ENCODE peak calls at places on chromosomes 16 and 17, in ten cellular contexts. S, K, L, U, I, E, O, V, X and M are unnamed samples.

GRCh38 chr17:75645889-75646625 is 12.8 kb downstream of the SMIM5 start:
- DNase-seq in L (no peak), U (peak; percentile 88), S (no peak), V (no peak), K (no peak), I (no peak), O (no peak), X (peak; percentile 89), E (no peak), M (no peak)

GRCh38 chr16:8908779-8909468 is 26.8 kb downstream of the LITAFD start:
- DNase-seq in L (no peak), U (no peak), O (no peak), E (no peak), V (no peak), S (no peak), X (no peak), K (no peak), I (no peak), M (no peak)

GRCh38 chr16:1105888-1106620 is 10.0 kb upstream of the C1QTNF8 start:
- DNase-seq in E (no peak), I (no peak), K (no peak), V (peak; percentile 90), X (peak; percentile 59), U (peak; percentile 80), S (peak; percentile 42), O (peak; percentile 83), L (peak; percentile 28), M (no peak)

GRCh38 chr17:71229036-71229435 is 891.8 kb upstream of the SOX9 start:
- DNase-seq in I (no peak), V (no peak), K (no peak), O (no peak), E (no peak), U (no peak), L (peak; percentile 2), S (peak; percentile 45), X (no peak), M (no peak)

GRCh38 chr16:74778646-74779045 is 4.0 kb upstream of the FA2H start:
- DNase-seq in V (no peak), U (no peak), I (peak; percentile 89), X (peak; percentile 76), O (no peak), L (no peak), S (no peak), K (no peak), E (no peak), M (no peak)

GRCh38 chr17:75036643-75037268 is 10.0 kb downstream of the ATP5PD start:
- DNase-seq in I (peak; percentile 96), E (peak; percentile 95), K (peak; percentile 97), U (peak; percentile 72), X (peak; percentile 90), O (peak; percentile 83), V (peak; percentile 11), L (peak; percentile 82), S (peak; percentile 95), M (no peak)

GRCh38 chr17:15928286-15928785 is 16.6 kb upstream of the ADORA2B start:
- DNase-seq in I (no peak), V (no peak), X (no peak), K (no peak), E (no peak), S (no peak), L (no peak), U (no peak), O (no peak), M (no peak)

GRCh38 chr16:20904507-20905079 is 4.0 kb downstream of the LYRM1 start:
- DNase-seq in V (no peak), S (peak; percentile 59), I (no peak), O (no peak), X (no peak), K (no peak), L (peak; percentile 82), E (peak; percentile 73), U (no peak), M (no peak)

GRCh38 chr16:50427107-50427506 is 58.3 kb upstream of the BRD7 start:
- DNase-seq in I (peak; percentile 70), E (no peak), L (no peak), O (no peak), X (no peak), U (no peak), S (no peak), K (peak; percentile 28), V (no peak), M (no peak)
- H3K4me3 ChIP-seq in I (no peak overlapping the region), E (no peak overlapping the region), L (no peak overlapping the region), O (no peak overlapping the region), X (no peak overlapping the region), U (no peak overlapping the region), S (no peak overlapping the region), K (no peak overlapping the region), V (no peak overlapping the region), M (no peak overlapping the region)

GRCh38 chr16:67613808-67614207 is 31.1 kb upstream of the CARMIL2 start:
- DNase-seq in K (no peak), U (no peak), O (peak; percentile 17), L (no peak), S (no peak), V (no peak), E (no peak), I (no peak), X (no peak), M (no peak)
- TF ChIP-seq CTCF in K (no peak), U (no peak), O (peak; percentile 46), L (no peak), S (no peak), V (no peak), E (peak; percentile 45), I (no peak), X (no peak), M (peak; percentile 10)

DNA sequence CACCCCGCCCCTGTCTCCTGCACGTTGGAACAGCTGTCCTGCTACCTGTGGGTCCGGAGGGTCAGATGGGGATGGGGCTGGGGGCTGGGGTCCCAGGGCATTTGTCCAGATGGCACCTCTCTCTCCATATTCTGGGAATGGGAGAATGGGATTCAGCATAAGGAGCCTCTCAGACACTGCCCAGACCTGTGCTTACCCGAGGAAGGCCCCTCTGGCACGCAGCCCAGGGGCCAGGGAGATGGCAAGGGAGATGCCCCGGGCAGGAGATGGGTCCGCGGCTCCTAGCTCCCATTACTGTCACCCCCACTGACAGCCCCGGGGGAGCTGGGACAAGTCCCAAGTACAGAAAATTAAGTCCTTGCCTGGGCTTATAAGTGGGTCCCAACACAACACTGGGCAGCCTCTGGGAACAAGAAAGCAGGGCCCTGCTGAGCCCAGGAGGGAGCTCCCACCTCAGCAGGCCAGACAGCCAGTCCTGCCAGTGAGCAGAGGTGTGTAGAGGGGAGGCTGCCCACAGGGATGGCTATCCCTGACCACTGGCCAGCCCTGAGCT is 1.8 kb downstream of the VASN start:
- DNase-seq in E (no peak), X (no peak), L (no peak), O (no peak), I (no peak), U (no peak), V (no peak), S (no peak), K (no peak), M (no peak)
- H3K4me3 ChIP-seq in E (no peak overlapping the region), X (no peak overlapping the region), L (peak overlapping the region; percentile 99), O (peak overlapping the region; percentile 68), I (peak overlapping the region; percentile 69), U (peak overlapping the region; percentile 66), V (peak overlapping the region; percentile 75), S (peak overlapping the region; percentile 84), K (peak overlapping the region; percentile 59), M (peak overlapping the region; percentile 84)

GRCh38 chr17:46063239-46063638 is 64.2 kb downstream of the STH start:
- DNase-seq in E (peak; percentile 66), V (no peak), O (peak; percentile 8), S (peak; percentile 45), K (no peak), I (no peak), U (no peak), L (peak; percentile 89), X (no peak), M (no peak)

GRCh38 chr17:46060461-46060860 is 61.4 kb downstream of the STH start:
- DNase-seq in I (no peak), E (no peak), O (no peak), S (no peak), K (no peak), X (no peak), L (no peak), U (no peak), V (no peak), M (no peak)

GRCh38 chr17:46064460-46064859 is 65.4 kb downstream of the STH start:
- DNase-seq in L (no peak), K (no peak), I (no peak), V (no peak), X (no peak), U (no peak), E (no peak), O (no peak), S (no peak), M (no peak)

GRCh38 chr17:46059457-46059856 is 60.4 kb downstream of the STH start:
- DNase-seq in I (no peak), U (no peak), L (no peak), S (no peak), K (no peak), V (no peak), O (no peak), E (no peak), X (no peak), M (no peak)

DNA sequence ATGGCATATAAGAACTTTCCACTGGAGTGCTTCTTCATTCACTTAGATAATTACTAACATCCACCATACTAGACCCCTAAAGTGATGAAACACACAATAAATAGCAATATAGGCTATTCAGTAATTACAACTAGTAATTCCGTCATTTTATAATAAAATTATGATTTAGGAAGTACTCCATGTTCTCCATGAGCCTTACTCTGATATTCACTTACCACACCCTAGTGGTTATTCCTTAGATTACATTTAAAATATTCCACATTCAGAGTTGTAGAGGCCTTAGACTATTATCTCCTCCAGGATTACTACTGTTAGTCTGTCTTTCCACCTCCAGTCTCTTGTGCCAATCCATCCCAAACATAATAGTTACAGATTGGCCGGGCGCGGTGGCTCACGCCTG is 62.4 kb downstream of the STH start:
- DNase-seq in E (no peak), U (no peak), X (no peak), K (no peak), L (no peak), V (no peak), I (no peak), S (peak; percentile 31), O (peak; percentile 20), M (no peak)
- TF ChIP-seq CTCF in E (no peak), U (peak; percentile 19), X (peak; percentile 37), K (no peak), L (peak; percentile 36), V (peak; percentile 28), I (peak; percentile 31), S (peak; percentile 20), O (peak; percentile 38), M (peak; percentile 25)